ENCODE peak calls at places on chromosomes 6 and 20, in ten cellular contexts. X, B, K, I, O, C, G, T, W and H are unnamed samples.

GRCh38 chr20:36585410-36586125 is 12.2 kb downstream of the TGIF2 start:
- DNase-seq in O (no peak), T (no peak), X (no peak), K (no peak), I (no peak), G (no peak), W (no peak), B (peak; percentile 20), C (no peak), H (no peak)

GRCh38 chr6:42012501-42013133 is 37.7 kb upstream of the TAF8 start:
- DNase-seq in W (no peak), C (no peak), G (no peak), T (no peak), I (no peak), X (no peak), B (no peak), O (no peak), K (no peak), H (no peak)

GRCh38 chr6:17012421-17013225 is 89.2 kb upstream of the STMND1 start:
- DNase-seq in O (no peak), C (peak; percentile 27), B (peak; percentile 65), T (no peak), W (no peak), G (peak; percentile 72), I (peak; percentile 87), X (no peak), K (peak; percentile 10), H (no peak)

GRCh38 chr6:37367557-37367956 is 13.8 kb downstream of the RNF8 start:
- DNase-seq in O (no peak), C (no peak), W (no peak), I (no peak), X (no peak), K (no peak), G (no peak), B (no peak), T (no peak), H (no peak)

GRCh38 chr6:319177-320131 is 27.2 kb downstream of the DUSP22 start:
- DNase-seq in I (peak; percentile 53), G (no peak), K (no peak), O (no peak), B (no peak), C (no peak), T (no peak), W (no peak), X (no peak), H (no peak)

GRCh38 chr20:58408603-58409246 is 19.7 kb downstream of the VAPB start:
- DNase-seq in W (no peak), O (no peak), B (no peak), I (no peak), K (no peak), G (peak; percentile 14), T (peak; percentile 88), X (no peak), C (no peak), H (no peak)

GRCh38 chr6:72966628-72967280 is 258.5 kb downstream of the KHDC1L start:
- DNase-seq in O (no peak), T (no peak), X (no peak), I (no peak), W (no peak), G (peak; percentile 72), K (no peak), C (no peak), B (peak; percentile 27), H (no peak)

GRCh38 chr20:49045440-49046086 is 549 bp upstream of the CSE1L start:
- DNase-seq in I (peak; percentile 73), W (peak; percentile 66), T (peak; percentile 29), K (peak; percentile 33), O (no peak), B (peak; percentile 6), G (peak; percentile 52), X (peak; percentile 60), C (no peak), H (peak; percentile 37)

GRCh38 chr6:135657207-135657606 is 159.7 kb upstream of the AHI1 start:
- DNase-seq in X (no peak), T (no peak), I (no peak), K (no peak), O (no peak), C (no peak), W (no peak), B (no peak), G (no peak), H (no peak)

GRCh38 chr6:20025681-20026080 is 186.6 kb downstream of the MBOAT1 start:
- DNase-seq in X (no peak), G (no peak), T (no peak), I (no peak), K (no peak), O (no peak), B (no peak), W (no peak), C (no peak), H (no peak)

GRCh38 chr6:135053433-135053832 is 1.2 kb downstream of the HBS1L start:
- DNase-seq in G (no peak), C (no peak), W (no peak), B (no peak), T (no peak), X (no peak), I (no peak), K (no peak), O (no peak), H (no peak)

GRCh38 chr6:163180874-163181541 is 233.5 kb upstream of the QKI start:
- DNase-seq in W (peak; percentile 86), C (peak; percentile 26), X (peak; percentile 53), T (peak; percentile 91), G (peak; percentile 71), K (peak; percentile 29), O (peak; percentile 76), I (peak; percentile 84), B (no peak), H (peak; percentile 50)

GRCh38 chr6:43076093-43076927 is at the start of gene PTK7:
- DNase-seq in B (peak; percentile 54), W (peak; percentile 68), C (peak; percentile 79), X (no peak), T (peak; percentile 74), O (peak; percentile 39), I (no peak), G (peak; percentile 40), K (no peak), H (no peak)

GRCh38 chr6:117548797-117549301 is 53.5 kb downstream of the GOPC start:
- DNase-seq in K (no peak), I (no peak), T (peak; percentile 77), G (peak; percentile 87), C (no peak), B (peak; percentile 73), O (no peak), W (no peak), X (no peak), H (no peak)

GRCh38 chr6:143802833-143803565 is 40.1 kb upstream of the LTV1 start:
- DNase-seq in O (no peak), B (peak; percentile 73), K (no peak), X (no peak), C (no peak), G (peak; percentile 74), T (no peak), W (no peak), I (no peak), H (no peak)

GRCh38 chr20:582204-582603 is 27.9 kb downstream of the TCF15 start:
- DNase-seq in I (no peak), G (no peak), C (no peak), B (no peak), K (no peak), O (no peak), T (no peak), W (no peak), X (peak; percentile 5), H (no peak)

DNA sequence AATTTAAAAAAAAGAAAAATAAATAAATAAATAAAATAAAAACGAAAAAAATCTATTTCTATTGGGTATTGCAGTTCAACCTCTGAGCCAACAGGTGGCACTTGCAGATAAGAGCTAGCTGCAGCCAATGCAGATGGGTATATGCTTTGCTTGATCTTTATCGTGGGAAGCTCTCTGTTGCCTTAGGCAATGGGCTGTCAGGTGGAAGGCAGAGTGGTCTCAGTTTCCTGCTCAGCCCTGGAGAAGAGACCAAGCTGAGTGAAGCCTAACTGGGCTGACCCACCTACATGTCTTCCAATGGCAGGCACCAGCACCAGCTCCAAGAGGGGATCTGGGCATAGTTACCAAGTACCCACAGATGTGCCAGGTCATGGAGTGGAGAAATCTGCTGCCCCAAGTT is 95.0 kb downstream of the AK9 start:
- DNase-seq in C (no peak), X (no peak), W (no peak), I (no peak), K (no peak), O (no peak), T (peak; percentile 26), G (peak; percentile 50), B (peak; percentile 57), H (no peak)
- TF ChIP-seq CTCF in C (no peak), X (no peak), W (no peak), I (no peak), K (no peak), O (no peak), T (peak; percentile 44), G (no peak), B (peak; percentile 54), H (no peak)

DNA sequence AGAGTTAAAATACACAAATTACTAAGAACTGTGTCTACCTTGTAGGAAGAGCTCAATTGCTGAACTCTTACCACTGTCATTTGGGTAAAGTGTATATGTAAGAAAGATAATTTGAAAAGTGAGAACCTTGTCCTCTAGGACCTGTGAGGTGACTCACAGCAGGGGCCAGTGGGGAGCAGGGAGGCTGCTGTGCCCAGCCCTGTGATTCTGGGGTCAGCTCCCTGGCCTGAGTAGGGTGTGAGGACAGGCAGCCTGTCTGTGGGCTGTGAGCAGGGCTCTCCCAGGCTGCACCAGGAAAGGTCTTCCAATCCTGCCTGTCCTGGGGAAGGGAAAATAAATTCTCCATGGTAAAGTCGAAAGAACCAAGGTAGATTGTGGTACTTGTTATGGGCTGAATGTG is 27.3 kb upstream of the SIRPG start:
- DNase-seq in B (no peak), G (no peak), I (no peak), O (no peak), K (no peak), T (no peak), W (no peak), C (no peak), X (no peak), H (no peak)
- H3K4me3 ChIP-seq in B (no peak overlapping the region), G (no peak overlapping the region), I (no peak overlapping the region), O (no peak overlapping the region), K (no peak overlapping the region), T (no peak overlapping the region), W (no peak overlapping the region), C (no peak overlapping the region), X (no peak overlapping the region), H (no peak overlapping the region)

DNA sequence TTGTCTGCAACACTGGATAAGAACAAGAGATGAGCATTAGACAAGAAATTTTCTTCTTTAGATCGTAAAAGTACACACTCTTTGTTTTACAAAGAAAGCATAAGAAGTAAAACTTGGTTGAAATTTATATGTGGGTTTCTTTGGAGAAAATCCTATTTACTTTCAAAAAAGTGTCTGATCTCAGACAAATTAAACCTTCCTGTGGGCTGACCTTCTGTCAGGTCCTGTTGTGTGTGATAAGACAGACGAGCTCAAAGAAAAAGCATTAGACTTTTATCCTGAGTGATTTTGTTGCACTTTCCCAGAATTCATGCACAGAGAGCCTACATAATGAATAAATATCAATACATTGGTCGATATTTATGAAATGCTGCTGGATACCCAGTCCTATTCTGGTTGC is 302.1 kb upstream of the SYNCRIP start:
- DNase-seq in T (no peak), G (no peak), X (no peak), B (no peak), K (no peak), O (no peak), C (no peak), I (no peak), W (no peak), H (no peak)
- TF ChIP-seq POLR2A in T (no peak), G (no peak), X (no peak), B (no peak), K (no peak), O (no peak), C (no peak), I (no peak), W (no peak), H (no peak)

GRCh38 chr6:146666909-146667308 is 68.1 kb downstream of the ADGB start:
- DNase-seq in W (no peak), B (no peak), T (no peak), C (no peak), I (no peak), K (no peak), G (no peak), X (no peak), O (no peak), H (no peak)
- TF ChIP-seq CTCF in W (no peak), B (no peak), T (no peak), C (no peak), I (no peak), K (no peak), G (no peak), X (no peak), O (no peak), H (no peak)